ENCODE peak calls at places on chromosome 14, in six cellular contexts. Q, P, H, Z, G and W are unnamed samples.

GRCh38 chr14:91108941-91109611 is 4.8 kb upstream of the DGLUCY start:
- DNase-seq in Q (no peak), P (no peak), H (no peak), Z (no peak), G (no peak), W (no peak)

GRCh38 chr14:73462078-73462715 is 3.9 kb upstream of the NUMB start:
- DNase-seq in Q (peak), P (no peak), H (no peak), Z (peak), G (no peak), W (no peak)

GRCh38 chr14:58697927-58698641 is 60.3 kb downstream of the DACT1 start:
- DNase-seq in Q (no peak), P (no peak), H (no peak), Z (no peak), G (no peak), W (no peak)

GRCh38 chr14:70964492-70964891 is 57.2 kb downstream of the PCNX1 start:
- DNase-seq in Q (peak), P (no peak), H (no peak), Z (no peak), G (no peak), W (no peak)

GRCh38 chr14:50551877-50552276 is 8.1 kb upstream of the ATL1 start:
- DNase-seq in Q (no peak), P (no peak), H (no peak), Z (no peak), G (no peak), W (no peak)

GRCh38 chr14:106564058-106564643 is 1037.8 kb downstream of the TMEM121 start:
- DNase-seq in Q (peak), P (no peak), H (no peak), Z (peak), G (peak), W (peak)

GRCh38 chr14:74545386-74545785 is 51.8 kb downstream of the ISCA2 start:
- DNase-seq in Q (no peak), P (no peak), H (no peak), Z (no peak), G (no peak), W (no peak)

GRCh38 chr14:75232597-75232996 is 46.0 kb upstream of the FOS start:
- DNase-seq in Q (no peak), P (no peak), H (no peak), Z (no peak), G (no peak), W (no peak)

GRCh38 chr14:77307099-77307496 is 13.6 kb downstream of the POMT2 start:
- DNase-seq in Q (peak), P (no peak), H (no peak), Z (no peak), G (no peak), W (no peak)

GRCh38 chr14:21248739-21249411 is 20.4 kb downstream of the HNRNPC start:
- DNase-seq in Q (no peak), P (no peak), H (no peak), Z (no peak), G (no peak), W (no peak)

GRCh38 chr14:77003960-77004710 is 24.4 kb downstream of the IRF2BPL start:
- DNase-seq in Q (no peak), P (no peak), H (no peak), Z (no peak), G (no peak), W (no peak)

GRCh38 chr14:35028435-35028834 is 17.6 kb upstream of the FAM177A1 start:
- DNase-seq in Q (no peak), P (no peak), H (no peak), Z (no peak), G (no peak), W (no peak)

GRCh38 chr14:38039526-38039925 is 168.2 kb upstream of the SSTR1 start:
- DNase-seq in Q (no peak), P (no peak), H (no peak), Z (no peak), G (no peak), W (no peak)

GRCh38 chr14:54329082-54329695 is 67.6 kb upstream of the CDKN3 start:
- DNase-seq in Q (peak), P (no peak), H (peak), Z (peak), G (peak), W (no peak)

GRCh38 chr14:97977711-97978261 is 1180.6 kb downstream of the VRK1 start:
- DNase-seq in Q (no peak), P (no peak), H (no peak), Z (no peak), G (no peak), W (no peak)

GRCh38 chr14:63673882-63674497 is 32.3 kb upstream of the WDR89 start:
- DNase-seq in Q (no peak), P (no peak), H (no peak), Z (no peak), G (no peak), W (no peak)

GRCh38 chr14:29712586-29712985 is 215.1 kb downstream of the PRKD1 start:
- DNase-seq in Q (no peak), P (no peak), H (no peak), Z (no peak), G (no peak), W (no peak)

GRCh38 chr14:102501751-102502315 is 7.7 kb downstream of the ANKRD9 start:
- DNase-seq in Q (no peak), P (no peak), H (no peak), Z (peak), G (no peak), W (no peak)

GRCh38 chr14:92990456-92991430 is 67.8 kb downstream of the CHGA start:
- DNase-seq in Q (no peak), P (no peak), H (no peak), Z (no peak), G (no peak), W (no peak)
- TF ChIP-seq POLR2AphosphoS5 in Q (no peak), P (no peak), H (no peak), Z (no peak), G (no peak), W (no peak)

GRCh38 chr14:104970231-104971068 is 7.7 kb downstream of the AHNAK2 start:
- DNase-seq in Q (no peak), P (no peak), H (no peak), Z (peak), G (no peak), W (no peak)
- TF ChIP-seq POLR2A in Q (no peak), P (no peak), H (no peak), Z (no peak), G (no peak), W (no peak)

GRCh38 chr14:44898547-44898946 is 63.2 kb downstream of the KLHL28 start:
- DNase-seq in Q (no peak), P (no peak), H (no peak), Z (no peak), G (no peak), W (no peak)
- TF ChIP-seq TAF1 in Q (no peak), P (no peak), H (no peak), Z (no peak), G (no peak), W (no peak)

GRCh38 chr14:39265741-39266588 is 32.2 kb downstream of the MIA2 start:
- DNase-seq in Q (no peak), P (no peak), H (no peak), Z (no peak), G (no peak), W (no peak)
- TF ChIP-seq POLR2AphosphoS5 in Q (no peak), P (no peak), H (no peak), Z (no peak), G (no peak), W (no peak)

GRCh38 chr14:23551266-23552028 is at the start of gene ZFHX2:
- DNase-seq in Q (peak), P (no peak), H (no peak), Z (peak), G (peak), W (peak)
- TF ChIP-seq POLR2A in Q (no peak), P (peak), H (peak), Z (no peak), G (no peak), W (peak)

DNA sequence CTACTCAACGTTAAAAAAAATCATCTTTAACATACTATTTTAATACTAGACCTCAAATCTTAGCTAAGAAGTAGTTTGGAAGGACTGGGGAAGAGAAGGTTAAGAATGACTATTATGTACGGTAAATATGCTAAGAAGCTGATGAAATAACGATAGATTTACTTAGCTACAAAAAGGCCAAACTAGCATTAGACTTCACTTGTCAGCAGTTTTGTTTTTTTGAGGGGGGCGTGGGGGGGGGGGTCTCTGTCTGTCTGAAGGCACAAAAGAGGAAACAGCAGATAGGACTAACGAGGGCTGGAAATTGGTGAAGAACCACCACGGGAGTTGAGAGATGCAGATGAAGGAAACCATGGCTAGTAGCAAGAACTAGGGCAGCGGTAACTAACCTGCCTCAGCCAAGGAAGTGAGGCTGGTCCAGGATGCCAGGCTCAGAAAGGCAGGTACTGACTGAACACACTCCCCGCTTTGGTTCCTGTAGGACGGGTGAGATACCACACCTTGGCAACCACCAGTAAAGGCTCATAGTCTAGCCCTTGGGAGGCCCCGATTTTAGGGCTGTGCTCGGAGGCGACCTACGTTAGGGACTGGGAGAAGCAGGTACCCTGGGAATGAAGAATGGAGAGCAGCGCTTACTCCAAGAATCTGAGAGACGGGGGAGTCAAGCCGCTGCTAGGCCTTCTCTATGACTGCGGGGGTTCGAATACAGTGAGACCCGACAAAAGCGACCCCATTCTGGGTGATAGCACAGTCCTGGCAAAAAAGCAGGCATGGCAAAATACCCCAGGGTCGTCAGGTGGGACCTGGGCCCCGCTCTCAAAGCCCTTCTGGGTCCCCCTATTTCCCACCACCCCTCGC is 675 bp downstream of the NEDD8 start:
- DNase-seq in Q (peak), P (no peak), H (no peak), Z (peak), G (no peak), W (no peak)
- TF ChIP-seq TAF1 in Q (no peak), P (no peak), H (no peak), Z (no peak), G (no peak), W (no peak)

GRCh38 chr14:100850841-100851585 is 25.1 kb downstream of the MEG3 start:
- DNase-seq in Q (peak), P (no peak), H (peak), Z (peak), G (peak), W (peak)
- TF ChIP-seq POLR2AphosphoS5 in Q (no peak), P (no peak), H (no peak), Z (no peak), G (no peak), W (no peak)

DNA sequence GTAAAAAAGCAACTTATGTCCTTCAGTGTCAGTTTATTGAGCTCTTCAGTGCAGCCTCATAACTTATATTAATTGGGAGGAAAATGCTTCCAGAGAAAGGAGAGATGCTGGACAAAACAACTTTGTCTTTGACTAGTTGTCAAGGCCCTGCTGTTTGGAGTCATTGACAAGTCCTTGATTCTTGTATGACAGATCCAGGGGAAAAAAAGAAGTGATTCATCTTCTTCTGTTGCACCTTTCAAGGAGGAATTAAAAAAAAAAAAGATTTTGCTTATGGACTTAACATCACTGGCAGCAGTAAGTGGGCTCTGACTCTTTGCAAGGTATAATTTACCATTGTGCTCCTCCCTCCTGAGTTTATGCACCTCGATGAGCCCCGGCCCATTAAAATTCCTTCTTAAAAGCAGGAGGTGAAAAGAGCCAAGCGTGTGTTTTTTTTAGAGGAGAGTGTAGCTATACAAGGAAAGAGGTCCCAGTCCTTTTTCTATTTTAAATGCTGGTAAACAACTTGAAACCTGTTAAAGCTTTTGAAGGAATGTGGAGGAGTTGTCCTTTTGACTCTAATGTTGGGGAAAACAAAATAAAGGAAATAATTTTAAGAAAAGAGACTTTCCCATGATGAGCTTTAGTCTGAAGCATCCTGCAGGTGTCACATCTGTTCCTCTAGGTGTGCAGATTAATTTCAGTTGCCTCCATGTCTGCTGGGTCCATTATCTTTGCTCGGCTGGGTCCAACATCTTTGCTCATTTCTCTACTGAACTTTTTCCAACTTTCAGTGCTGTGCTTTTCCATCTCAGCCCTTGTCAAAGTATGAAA is 431.6 kb downstream of the RAD51B start:
- DNase-seq in Q (no peak), P (no peak), H (no peak), Z (no peak), G (no peak), W (no peak)
- TF ChIP-seq POLR2A in Q (no peak), P (no peak), H (no peak), Z (no peak), G (no peak), W (no peak)